ENCODE peak calls at places on chromosomes 1 and 21, in eight cellular contexts. O, P, V, L, Q, H, S and A are unnamed samples.

GRCh38 chr1:192610114-192610958 is 25.6 kb upstream of the RGS13 start:
- DNase-seq in O (no peak), P (no peak), V (no peak), L (no peak), Q (no peak), H (no peak), S (peak; percentile 24), A (no peak)

GRCh38 chr1:108100148-108100547 is 100.0 kb downstream of the SLC25A24 start:
- DNase-seq in O (no peak), P (no peak), V (no peak), L (no peak), Q (no peak), H (no peak), S (no peak), A (no peak)

GRCh38 chr21:18493420-18493819 is 89.8 kb upstream of the TMPRSS15 start:
- DNase-seq in O (no peak), P (no peak), V (no peak), L (no peak), Q (no peak), H (no peak), S (peak; percentile 77), A (no peak)

GRCh38 chr1:234780531-234781162 is 170.7 kb upstream of the IRF2BP2 start:
- DNase-seq in O (no peak), P (no peak), V (no peak), L (no peak), Q (no peak), H (no peak), S (no peak), A (no peak)

GRCh38 chr1:192442736-192443135 is 125.9 kb downstream of the RGS21 start:
- DNase-seq in O (no peak), P (no peak), V (no peak), L (no peak), Q (no peak), H (no peak), S (no peak), A (no peak)

GRCh38 chr1:17757426-17757825 is 2.3 kb downstream of the ACTL8 start:
- DNase-seq in O (no peak), P (no peak), V (no peak), L (no peak), Q (no peak), H (no peak), S (no peak), A (no peak)

GRCh38 chr21:45363921-45364463 is 41.0 kb upstream of the COL18A1 start:
- DNase-seq in O (peak; percentile 53), P (no peak), V (no peak), L (peak; percentile 56), Q (no peak), H (peak; percentile 60), S (peak; percentile 100), A (no peak)

GRCh38 chr1:158286966-158287365 is 2.8 kb upstream of the CD1C start:
- DNase-seq in O (no peak), P (no peak), V (no peak), L (no peak), Q (no peak), H (no peak), S (no peak), A (no peak)

GRCh38 chr1:221601166-221601565 is 140.7 kb downstream of the DUSP10 start:
- DNase-seq in O (no peak), P (no peak), V (no peak), L (no peak), Q (no peak), H (no peak), S (no peak), A (no peak)

GRCh38 chr1:100523038-100523649 is 14.8 kb upstream of the GPR88 start:
- DNase-seq in O (no peak), P (no peak), V (no peak), L (no peak), Q (no peak), H (no peak), S (no peak), A (no peak)

GRCh38 chr21:28454978-28455600 is 537.6 kb downstream of the LTN1 start:
- DNase-seq in O (no peak), P (no peak), V (no peak), L (no peak), Q (no peak), H (no peak), S (peak; percentile 24), A (no peak)

GRCh38 chr1:100206301-100206700 is 28.2 kb upstream of the LRRC39 start:
- DNase-seq in O (no peak), P (no peak), V (no peak), L (no peak), Q (no peak), H (no peak), S (no peak), A (no peak)

GRCh38 chr1:109304221-109304915 is 2.4 kb downstream of the MYBPHL start:
- DNase-seq in O (no peak), P (no peak), V (peak; percentile 93), L (no peak), Q (no peak), H (no peak), S (no peak), A (no peak)

GRCh38 chr1:212161231-212161781 is 123.9 kb upstream of the PPP2R5A start:
- DNase-seq in O (no peak), P (no peak), V (no peak), L (peak; percentile 5), Q (no peak), H (no peak), S (peak; percentile 93), A (no peak)

GRCh38 chr1:88935522-88936222 is 44.3 kb upstream of the GTF2B start:
- DNase-seq in O (no peak), P (no peak), V (no peak), L (peak; percentile 16), Q (no peak), H (no peak), S (no peak), A (peak; percentile 71)

GRCh38 chr1:193662030-193662429 is 475.6 kb upstream of the B3GALT2 start:
- DNase-seq in O (no peak), P (no peak), V (no peak), L (no peak), Q (no peak), H (no peak), S (no peak), A (no peak)

GRCh38 chr1:8137406-8138244 is 111.5 kb upstream of the ERRFI1 start:
- DNase-seq in O (no peak), P (no peak), V (no peak), L (no peak), Q (no peak), H (no peak), S (peak; percentile 88), A (no peak)

GRCh38 chr1:36852586-36852985 is 181.7 kb downstream of the GRIK3 start:
- DNase-seq in O (no peak), P (no peak), V (no peak), L (no peak), Q (no peak), H (no peak), S (no peak), A (no peak)

GRCh38 chr1:180482425-180483275 is 19.7 kb downstream of the ACBD6 start:
- DNase-seq in O (peak; percentile 28), P (no peak), V (no peak), L (peak; percentile 25), Q (no peak), H (no peak), S (peak; percentile 39), A (peak; percentile 3)

GRCh38 chr1:6359568-6360496 is 33.7 kb downstream of the ACOT7 start:
- DNase-seq in O (peak; percentile 93), P (peak; percentile 66), V (no peak), L (peak; percentile 69), Q (peak; percentile 22), H (peak; percentile 75), S (peak; percentile 83), A (no peak)

GRCh38 chr1:111199881-111200801 is at the start of gene DENND2D:
- DNase-seq in O (peak; percentile 73), P (no peak), V (no peak), L (peak; percentile 74), Q (peak; percentile 35), H (peak; percentile 78), S (no peak), A (no peak)

GRCh38 chr21:25911730-25912401 is 177.1 kb downstream of the GABPA start:
- DNase-seq in O (peak; percentile 75), P (no peak), V (peak; percentile 54), L (no peak), Q (no peak), H (peak; percentile 71), S (no peak), A (no peak)

GRCh38 chr1:211648980-211649934 is 26.2 kb downstream of the NEK2 start:
- DNase-seq in O (peak; percentile 45), P (peak; percentile 64), V (no peak), L (peak; percentile 42), Q (no peak), H (no peak), S (no peak), A (no peak)

GRCh38 chr1:119680193-119680592 is 31.5 kb upstream of the PHGDH start:
- DNase-seq in O (no peak), P (no peak), V (no peak), L (no peak), Q (no peak), H (no peak), S (no peak), A (no peak)

GRCh38 chr1:9929431-9930385 is 13.5 kb downstream of the LZIC start:
- DNase-seq in O (no peak), P (peak; percentile 55), V (peak; percentile 65), L (no peak), Q (no peak), H (no peak), S (no peak), A (no peak)

GRCh38 chr1:10143961-10144485 is 66.3 kb upstream of the KIF1B start:
- DNase-seq in O (no peak), P (no peak), V (no peak), L (no peak), Q (no peak), H (no peak), S (no peak), A (no peak)

GRCh38 chr1:30525980-30526651 is 197.3 kb downstream of the MATN1 start:
- DNase-seq in O (no peak), P (no peak), V (no peak), L (no peak), Q (no peak), H (no peak), S (peak; percentile 87), A (no peak)

GRCh38 chr1:198056255-198056654 is 100.5 kb upstream of the NEK7 start:
- DNase-seq in O (no peak), P (no peak), V (no peak), L (peak; percentile 14), Q (no peak), H (no peak), S (no peak), A (no peak)

GRCh38 chr1:82979593-82980230 is 1019.2 kb downstream of the TTLL7 start:
- DNase-seq in O (no peak), P (no peak), V (no peak), L (no peak), Q (no peak), H (no peak), S (no peak), A (peak; percentile 65)

GRCh38 chr1:198842686-198843085 is 203.8 kb downstream of the PTPRC start:
- DNase-seq in O (no peak), P (no peak), V (no peak), L (no peak), Q (no peak), H (no peak), S (no peak), A (no peak)

GRCh38 chr1:229034246-229034645 is 236.7 kb upstream of the RAB4A start:
- DNase-seq in O (no peak), P (no peak), V (no peak), L (no peak), Q (no peak), H (no peak), S (no peak), A (no peak)

GRCh38 chr1:56992318-56993136 is 26.7 kb upstream of the C8B start:
- DNase-seq in O (no peak), P (no peak), V (no peak), L (no peak), Q (no peak), H (no peak), S (no peak), A (no peak)

GRCh38 chr1:147550302-147550937 is 9.1 kb downstream of the BCL9 start:
- DNase-seq in O (no peak), P (no peak), V (no peak), L (no peak), Q (no peak), H (no peak), S (no peak), A (no peak)

GRCh38 chr1:10958614-10959013 is 53.8 kb upstream of the TARDBP start:
- DNase-seq in O (no peak), P (no peak), V (no peak), L (no peak), Q (no peak), H (no peak), S (no peak), A (peak; percentile 79)